ENCODE peak calls at places on chromosome 6, in seven cellular contexts. H is prostate gland, P is transverse colon, S is mesenchymal stem cell, L is adrenal gland, M is left ventricle myocardium inferior, B is right cardiac atrium. I is an unnamed sample. For H3K27me3, the result is how much of the 10 kb centered on the place peaks cover.

GRCh38 chr6:30107756-30108155 is 5.1 kb downstream of the TRIM31 start:
- DNase-seq in H (no peak), P (no peak), S (no peak), L (no peak), M (no peak), B (no peak), I (no peak)

GRCh38 chr6:139370047-139370706 is 4.3 kb downstream of the CITED2 start:
- DNase-seq in H (no peak), P (peak), S (peak), L (no peak), M (no peak), B (no peak), I (peak)

GRCh38 chr6:27593200-27593818 is 120.4 kb upstream of the ZNF184 start:
- DNase-seq in H (no peak), P (no peak), S (no peak), L (no peak), M (no peak), B (no peak), I (no peak)

GRCh38 chr6:47256361-47256760 is 53.3 kb downstream of the TNFRSF21 start:
- DNase-seq in H (no peak), P (no peak), S (no peak), L (no peak), M (no peak), B (no peak), I (no peak)

GRCh38 chr6:121521164-121521555 is 85.7 kb downstream of the GJA1 start:
- DNase-seq in H (no peak), P (no peak), S (no peak), L (no peak), M (no peak), B (no peak), I (no peak)

GRCh38 chr6:163955131-163955530 is 540.6 kb downstream of the QKI start:
- DNase-seq in H (no peak), P (no peak), S (peak), L (no peak), M (no peak), B (no peak), I (peak)

GRCh38 chr6:72246926-72247325 is 360.6 kb downstream of the RIMS1 start:
- DNase-seq in H (no peak), P (no peak), S (no peak), L (no peak), M (no peak), B (no peak), I (no peak)

GRCh38 chr6:73639015-73639414 is 14.8 kb downstream of the SLC17A5 start:
- DNase-seq in H (no peak), P (no peak), S (no peak), L (no peak), M (no peak), B (no peak), I (no peak)

GRCh38 chr6:41650120-41650519 is 11.9 kb downstream of the MDFI start:
- DNase-seq in H (no peak), P (no peak), S (no peak), L (no peak), M (no peak), B (no peak), I (no peak)

GRCh38 chr6:47922391-47922790 is 140.6 kb downstream of the OPN5 start:
- DNase-seq in H (no peak), P (no peak), S (no peak), L (no peak), M (no peak), B (no peak), I (peak)

GRCh38 chr6:36976931-36977330 is 9.1 kb downstream of the MTCH1 start:
- DNase-seq in H (no peak), P (no peak), S (no peak), L (peak), M (no peak), B (no peak), I (no peak)

GRCh38 chr6:84516151-84516550 is 248.2 kb downstream of the TBX18 start:
- DNase-seq in H (no peak), P (no peak), S (peak), L (no peak), M (no peak), B (no peak), I (no peak)

GRCh38 chr6:137664183-137664582 is 170.0 kb upstream of the OLIG3 start:
- DNase-seq in H (no peak), P (no peak), S (no peak), L (no peak), M (no peak), B (no peak), I (no peak)

GRCh38 chr6:66788579-66788978 is 1081.6 kb upstream of the EYS start:
- DNase-seq in H (no peak), P (no peak), S (no peak), L (no peak), M (no peak), B (no peak), I (no peak)

GRCh38 chr6:13267142-13267621 is 61.2 kb downstream of the TBC1D7 start:
- DNase-seq in H (no peak), P (no peak), S (no peak), L (no peak), M (no peak), B (no peak), I (no peak)

GRCh38 chr6:134065706-134066105 is 13.3 kb upstream of the SLC2A12 start:
- DNase-seq in H (no peak), P (no peak), S (peak), L (no peak), M (no peak), B (no peak), I (no peak)

GRCh38 chr6:41940759-41941279 is 789 bp downstream of the CCND3 start:
- DNase-seq in H (no peak), P (peak), S (peak), L (no peak), M (peak), B (peak), I (peak)

GRCh38 chr6:93886416-93886815 is 467.1 kb upstream of the EPHA7 start:
- DNase-seq in H (no peak), P (no peak), S (no peak), L (no peak), M (no peak), B (no peak), I (no peak)

GRCh38 chr6:134424795-134425163 is 106.9 kb upstream of the SGK1 start:
- DNase-seq in H (no peak), P (no peak), S (no peak), L (no peak), M (no peak), B (no peak), I (no peak)

GRCh38 chr6:43181942-43182860 is at the start of gene CUL9:
- DNase-seq in H (peak), P (peak), S (peak), L (peak), M (peak), B (peak), I (peak)

GRCh38 chr6:108944707-108945685 is 96.8 kb downstream of the ARMC2 start:
- DNase-seq in H (peak), P (no peak), S (peak), L (peak), M (peak), B (peak), I (no peak)

GRCh38 chr6:16296061-16296670 is 57.8 kb downstream of the GMPR start:
- DNase-seq in H (no peak), P (no peak), S (no peak), L (no peak), M (no peak), B (no peak), I (no peak)

GRCh38 chr6:113994934-113995342 is 24.0 kb upstream of the HDAC2 start:
- DNase-seq in H (peak), P (peak), S (peak), L (peak), M (no peak), B (no peak), I (peak)

GRCh38 chr6:138485005-138485545 is 14.2 kb downstream of the NHSL1 start:
- DNase-seq in H (no peak), P (no peak), S (no peak), L (no peak), M (no peak), B (no peak), I (peak)

GRCh38 chr6:136571065-136571464 is 20.8 kb upstream of the MAP7 start:
- DNase-seq in H (no peak), P (no peak), S (no peak), L (no peak), M (no peak), B (no peak), I (no peak)

GRCh38 chr6:134002821-134003220 is 49.6 kb downstream of the SLC2A12 start:
- DNase-seq in H (no peak), P (no peak), S (no peak), L (no peak), M (no peak), B (no peak), I (peak)

GRCh38 chr6:167408235-167408869 is 83.5 kb downstream of the TTLL2 start:
- DNase-seq in H (no peak), P (no peak), S (no peak), L (no peak), M (no peak), B (no peak), I (no peak)

GRCh38 chr6:22569281-22570184 is at the start of gene HDGFL1:
- DNase-seq in H (no peak), P (no peak), S (no peak), L (no peak), M (no peak), B (peak), I (no peak)

GRCh38 chr6:159565181-159565580 is 127.9 kb downstream of the SOD2 start:
- DNase-seq in H (no peak), P (no peak), S (no peak), L (no peak), M (no peak), B (no peak), I (no peak)

GRCh38 chr6:26362836-26363220 is 2.2 kb upstream of the BTN3A2 start:
- DNase-seq in H (no peak), P (no peak), S (no peak), L (no peak), M (no peak), B (no peak), I (no peak)

GRCh38 chr6:132907915-132908314 is 93.5 kb downstream of the RPS12 start:
- DNase-seq in H (no peak), P (no peak), S (peak), L (no peak), M (no peak), B (no peak), I (no peak)

GRCh38 chr6:84033523-84034451 is at the start of gene MRAP2:
- DNase-seq in H (peak), P (peak), S (no peak), L (peak), M (peak), B (peak), I (peak)

GRCh38 chr6:29628419-29629281 is 4.3 kb downstream of the GABBR1 start:
- DNase-seq in H (peak), P (peak), S (peak), L (peak), M (peak), B (peak), I (peak)

GRCh38 chr6:82917346-82918064 is 148.1 kb downstream of the UBE3D start:
- DNase-seq in H (no peak), P (no peak), S (no peak), L (no peak), M (no peak), B (no peak), I (no peak)

GRCh38 chr6:57193177-57193576 is 21.1 kb downstream of the BAG2 start:
- DNase-seq in H (no peak), P (no peak), S (no peak), L (no peak), M (no peak), B (no peak), I (no peak)

GRCh38 chr6:119207973-119208725 is 129.7 kb upstream of the FAM184A start:
- DNase-seq in H (peak), P (no peak), S (peak), L (no peak), M (no peak), B (no peak), I (peak)

GRCh38 chr6:1105833-1106400 is 206.0 kb upstream of the FOXQ1 start:
- DNase-seq in H (no peak), P (no peak), S (no peak), L (no peak), M (no peak), B (no peak), I (no peak)

GRCh38 chr6:134943567-134944111 is 6.3 kb downstream of the ALDH8A1 start:
- DNase-seq in H (no peak), P (no peak), S (no peak), L (no peak), M (no peak), B (no peak), I (no peak)

GRCh38 chr6:143739341-143739851 is 61.6 kb downstream of the PHACTR2 start:
- DNase-seq in H (no peak), P (no peak), S (no peak), L (no peak), M (no peak), B (no peak), I (no peak)
- H3K27ac ChIP-seq in H (no peak), P (no peak), S (no peak), L (no peak), M (peak), B (no peak), I (no peak)

GRCh38 chr6:127247114-127248096 is 19.3 kb upstream of the RNF146 start:
- DNase-seq in H (no peak), P (no peak), S (no peak), L (no peak), M (no peak), B (no peak), I (no peak)
- H3K27me3 ChIP-seq in H (under half), P (under half), S (under half), L (under half), M (under half), B (under half), I (under half)

GRCh38 chr6:110661426-110661825 is 153.8 kb downstream of the CDK19 start:
- DNase-seq in H (no peak), P (no peak), S (no peak), L (no peak), M (no peak), B (no peak), I (no peak)
- H3K27ac ChIP-seq in H (peak), P (no peak), S (no peak), L (no peak), M (no peak), B (no peak), I (no peak)

DNA sequence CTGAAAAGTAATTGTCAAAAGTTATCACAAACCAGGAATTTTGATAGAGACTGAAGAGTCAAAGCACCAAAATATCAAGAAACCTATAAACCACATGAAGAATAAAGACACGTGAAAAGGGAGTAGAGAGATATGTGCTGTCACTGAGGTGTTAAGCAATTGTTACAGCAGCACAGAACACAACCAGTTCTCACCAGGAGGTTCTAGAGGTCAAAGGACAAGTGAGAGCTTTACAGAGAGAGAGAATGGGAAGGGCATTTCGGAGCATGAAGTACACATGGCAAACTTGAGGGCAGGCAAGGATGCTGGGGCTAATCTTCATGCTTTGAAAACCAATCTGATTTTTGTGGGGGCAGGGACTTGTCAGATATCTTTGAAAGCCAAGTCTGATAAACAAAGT is 142.3 kb upstream of the NRSN1 start:
- DNase-seq in H (no peak), P (no peak), S (no peak), L (no peak), M (no peak), B (no peak), I (no peak)
- H3K27me3 ChIP-seq in H (under half), P (under half), S (under half), L (under half), M (under half), B (under half), I (under half)

DNA sequence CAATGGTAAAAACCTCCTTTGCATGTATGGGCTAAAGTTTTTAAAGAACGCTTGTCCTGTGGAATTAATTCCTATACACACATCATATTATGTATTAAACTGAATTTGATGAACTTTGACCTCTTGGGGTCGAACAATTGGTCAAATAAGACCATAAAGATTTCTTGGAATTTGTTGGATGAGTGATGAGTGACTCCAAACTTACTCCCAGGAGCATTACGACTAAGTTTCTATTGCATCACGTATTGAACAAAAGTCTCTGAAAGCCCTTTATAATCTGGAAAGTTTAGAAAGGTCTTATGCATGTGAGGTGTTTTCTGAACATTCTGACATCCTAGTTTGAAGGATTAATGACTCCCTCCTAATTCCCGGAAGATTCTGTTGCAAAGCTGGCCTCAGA is 126.9 kb upstream of the BMP5 start:
- DNase-seq in H (no peak), P (no peak), S (no peak), L (no peak), M (no peak), B (no peak), I (no peak)
- H3K27ac ChIP-seq in H (no peak), P (no peak), S (no peak), L (no peak), M (no peak), B (no peak), I (no peak)

GRCh38 chr6:7728855-7729590 is 3.1 kb downstream of the BMP6 start:
- DNase-seq in H (no peak), P (no peak), S (no peak), L (no peak), M (no peak), B (peak), I (no peak)
- H3K27me3 ChIP-seq in H (under half), P (half or more), S (under half), L (under half), M (half or more), B (under half), I (under half)

GRCh38 chr6:77074037-77074713 is 389.1 kb downstream of the HTR1B start:
- DNase-seq in H (no peak), P (no peak), S (no peak), L (no peak), M (no peak), B (no peak), I (no peak)
- H3K27ac ChIP-seq in H (no peak), P (no peak), S (no peak), L (no peak), M (no peak), B (no peak), I (no peak)

DNA sequence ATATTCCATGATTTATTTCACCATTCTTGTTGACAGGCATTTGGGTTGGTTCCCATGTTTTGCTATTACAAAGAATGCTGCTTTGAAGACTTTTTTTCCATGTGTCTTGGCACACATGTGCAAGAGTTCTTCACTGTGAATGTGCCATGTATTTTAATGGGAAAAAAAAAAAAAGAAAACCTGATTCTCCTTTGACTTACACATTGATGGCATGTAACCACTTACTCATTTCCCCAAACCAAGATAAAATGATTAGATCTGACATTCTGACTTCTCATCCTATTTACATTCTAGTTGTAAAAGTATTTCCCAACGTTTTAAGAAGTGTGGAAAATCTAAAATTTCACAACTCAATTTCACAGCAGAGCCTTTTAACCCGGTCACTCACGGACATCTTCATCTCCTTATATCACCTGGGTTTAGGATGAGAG is 4.4 kb downstream of the CAP2 start:
- DNase-seq in H (no peak), P (no peak), S (peak), L (no peak), M (no peak), B (no peak), I (no peak)
- H3K27me3 ChIP-seq in H (under half), P (under half), S (under half), L (under half), M (under half), B (under half), I (under half)

I was measured in SJCRH30.